ENCODE peak calls at places on chromosomes 13 and 19, in seven cellular contexts. R, T, C, O, Y, S and E are unnamed samples.
A peak's percentile ranks its signal among the peaks of the same experiment; 100 is the strongest.

GRCh38 chr13:40666905-40667621 is 622 bp upstream of the FOXO1 start:
- DNase-seq in S (no peak), R (no peak), C (no peak), Y (no peak), T (peak; percentile 23), O (peak; percentile 0), E (peak; percentile 43)

GRCh38 chr13:63636231-63636993 is 2220.8 kb upstream of the PCDH20 start:
- DNase-seq in C (no peak), S (peak; percentile 3), R (no peak), O (no peak), T (no peak), Y (no peak), E (no peak)

GRCh38 chr13:30819136-30819875 is 84.0 kb downstream of the ALOX5AP start:
- DNase-seq in Y (no peak), O (no peak), C (peak; percentile 23), S (no peak), R (no peak), T (no peak), E (no peak)

GRCh38 chr19:4140237-4140711 is 13.2 kb upstream of the CREB3L3 start:
- DNase-seq in S (peak; percentile 75), R (no peak), T (no peak), O (no peak), Y (no peak), C (peak; percentile 31), E (peak; percentile 37)

GRCh38 chr19:15237759-15238638 is 5.8 kb upstream of the EPHX3 start:
- DNase-seq in C (no peak), S (no peak), T (no peak), Y (no peak), R (no peak), O (no peak), E (no peak)

GRCh38 chr13:80529734-80530133 is 188.8 kb upstream of the SPRY2 start:
- DNase-seq in Y (no peak), R (no peak), C (no peak), S (no peak), T (no peak), O (no peak), E (no peak)

GRCh38 chr19:31152906-31153305 is 196.3 kb downstream of the TSHZ3 start:
- DNase-seq in Y (no peak), S (no peak), R (no peak), O (no peak), C (no peak), T (no peak), E (no peak)

GRCh38 chr13:25380082-25380481 is 8.3 kb downstream of the ATP8A2 start:
- DNase-seq in T (no peak), Y (no peak), S (no peak), O (no peak), C (no peak), R (no peak), E (no peak)

GRCh38 chr19:10404888-10405808 is 1.8 kb upstream of the CDC37 start:
- DNase-seq in O (no peak), Y (no peak), R (no peak), C (no peak), S (no peak), T (no peak), E (no peak)

GRCh38 chr19:12804051-12804450 is 2.2 kb downstream of the THSD8 start:
- DNase-seq in R (no peak), C (no peak), Y (no peak), O (no peak), S (no peak), T (no peak), E (no peak)

GRCh38 chr19:40763963-40764362 is 11.4 kb upstream of the MIA start:
- DNase-seq in S (no peak), T (no peak), R (no peak), Y (no peak), O (no peak), C (no peak), E (no peak)

GRCh38 chr13:113535381-113535781 is 44.9 kb upstream of the DCUN1D2 start:
- DNase-seq in S (no peak), R (no peak), Y (no peak), T (no peak), O (no peak), C (no peak), E (no peak)

GRCh38 chr19:7799640-7800355 is 30.2 kb upstream of the EVI5L start:
- DNase-seq in S (peak; percentile 84), R (peak; percentile 43), O (peak; percentile 35), C (peak; percentile 40), Y (no peak), T (peak; percentile 69), E (peak; percentile 72)

GRCh38 chr13:99418663-99419140 is 82.6 kb upstream of the TM9SF2 start:
- DNase-seq in S (no peak), C (no peak), O (no peak), T (no peak), Y (no peak), R (no peak), E (no peak)

GRCh38 chr13:73201601-73202000 is 142.8 kb downstream of the KLF5 start:
- DNase-seq in R (no peak), T (no peak), S (no peak), C (no peak), O (no peak), Y (no peak), E (no peak)